ENCODE peak calls at places on chromosomes 4 and X, in five cellular contexts. Q, P, E, F and I are unnamed samples.

GRCh38 chrX:19772306-19772705 is 115.1 kb downstream of the SH3KBP1 start:
- DNase-seq in F (no peak), P (no peak), Q (no peak), E (no peak), I (no peak)

GRCh38 chrX:109751698-109752097 is 18.6 kb upstream of the ACSL4 start:
- DNase-seq in Q (no peak), P (no peak), F (no peak), E (no peak), I (no peak)

GRCh38 chrX:1531106-1531890 is 5.7 kb downstream of the P2RY8 start:
- DNase-seq in F (no peak), E (no peak), P (no peak), Q (no peak), I (no peak)

GRCh38 chr4:126241631-126242030 is 926.9 kb downstream of the FAT4 start:
- DNase-seq in F (no peak), P (no peak), E (no peak), Q (no peak), I (no peak)

GRCh38 chrX:45515262-45516215 is 314.9 kb upstream of the DIPK2B start:
- DNase-seq in E (no peak), F (peak; percentile 71), Q (no peak), P (no peak), I (peak; percentile 42)

GRCh38 chr4:7507381-7507780 is 72.7 kb upstream of the PSAPL1 start:
- DNase-seq in E (no peak), P (no peak), F (no peak), Q (no peak), I (no peak)

GRCh38 chr4:95249402-95250043 is 299.2 kb downstream of the UNC5C start:
- DNase-seq in Q (no peak), E (no peak), F (no peak), P (no peak), I (no peak)

GRCh38 chrX:150198776-150199175 is 164.3 kb upstream of the MAMLD1 start:
- DNase-seq in P (no peak), Q (no peak), F (no peak), E (no peak), I (no peak)

GRCh38 chr4:119242417-119242816 is 29.9 kb downstream of the USP53 start:
- DNase-seq in E (no peak), Q (no peak), F (no peak), P (no peak), I (no peak)

GRCh38 chrX:77788050-77788449 is 2.0 kb upstream of the ATRX start:
- DNase-seq in F (peak; percentile 86), Q (no peak), P (no peak), E (no peak), I (no peak)

GRCh38 chr4:29277381-29277780 is 1442.8 kb upstream of the PCDH7 start:
- DNase-seq in Q (no peak), F (no peak), P (no peak), E (no peak), I (no peak)

GRCh38 chr4:39375478-39375877 is 9.3 kb upstream of the RFC1 start:
- DNase-seq in P (no peak), F (peak; percentile 89), Q (no peak), E (no peak), I (no peak)

GRCh38 chr4:46549125-46549524 is 159.2 kb upstream of the GABRA2 start:
- DNase-seq in E (no peak), Q (no peak), P (no peak), F (no peak), I (no peak)

GRCh38 chr4:107115185-107115847 is 79.2 kb upstream of the DKK2 start:
- DNase-seq in Q (no peak), P (no peak), E (no peak), F (no peak), I (no peak)

GRCh38 chr4:63937961-63938360 is 471.3 kb downstream of the TECRL start:
- DNase-seq in Q (no peak), P (no peak), F (no peak), E (no peak), I (peak; percentile 14)

GRCh38 chrX:9724711-9725110 is 40.9 kb downstream of the GPR143 start:
- DNase-seq in P (no peak), F (no peak), E (no peak), Q (no peak), I (no peak)

GRCh38 chr4:40301592-40301991 is 33.5 kb upstream of the CHRNA9 start:
- DNase-seq in P (no peak), Q (no peak), E (peak; percentile 85), F (no peak), I (no peak)

GRCh38 chrX:149469406-149469805 is 35.7 kb downstream of the IDS start:
- DNase-seq in Q (no peak), P (no peak), F (no peak), E (no peak), I (no peak)

GRCh38 chr4:152357206-152357605 is 178.7 kb downstream of the FBXW7 start:
- DNase-seq in P (no peak), Q (no peak), E (no peak), F (no peak), I (no peak)

GRCh38 chr4:42519803-42520417 is 122.6 kb downstream of the SHISA3 start:
- DNase-seq in P (peak; percentile 47), F (peak; percentile 12), Q (no peak), E (peak; percentile 19), I (peak; percentile 31)

GRCh38 chr4:40833212-40833611 is 83.5 kb downstream of the NSUN7 start:
- DNase-seq in E (no peak), Q (no peak), P (no peak), F (no peak), I (no peak)

GRCh38 chr4:71266090-71266794 is 72.6 kb upstream of the SLC4A4 start:
- DNase-seq in F (no peak), E (peak; percentile 21), Q (no peak), P (no peak), I (no peak)

GRCh38 chr4:8453957-8454356 is 13.4 kb downstream of the TRMT44 start:
- DNase-seq in F (no peak), E (no peak), P (no peak), Q (no peak), I (no peak)

GRCh38 chrX:112826020-112826419 is 14.6 kb downstream of the AMOT start:
- DNase-seq in F (no peak), E (no peak), P (no peak), Q (no peak), I (no peak)

GRCh38 chr4:161419822-161420221 is 744.0 kb downstream of the FSTL5 start:
- DNase-seq in P (no peak), F (peak; percentile 1), E (no peak), Q (no peak), I (no peak)

GRCh38 chr4:4499438-4500123 is 42.3 kb downstream of the STX18 start:
- DNase-seq in E (no peak), F (no peak), Q (no peak), P (no peak), I (no peak)

GRCh38 chrX:25536307-25536970 is 520.7 kb upstream of the ARX start:
- DNase-seq in P (no peak), F (peak; percentile 47), E (no peak), Q (no peak), I (no peak)

GRCh38 chrX:136768469-136769084 is 12.2 kb downstream of the ARHGEF6 start:
- DNase-seq in E (no peak), F (no peak), P (no peak), Q (peak; percentile 15), I (peak; percentile 58)

GRCh38 chr4:170090667-170091052 is 904 bp upstream of the AADAT start:
- DNase-seq in P (no peak), F (no peak), Q (no peak), E (no peak), I (no peak)
- TF ChIP-seq SUZ12 in P (no peak), F (no peak), Q (no peak), E (no peak), I (no peak)

DNA sequence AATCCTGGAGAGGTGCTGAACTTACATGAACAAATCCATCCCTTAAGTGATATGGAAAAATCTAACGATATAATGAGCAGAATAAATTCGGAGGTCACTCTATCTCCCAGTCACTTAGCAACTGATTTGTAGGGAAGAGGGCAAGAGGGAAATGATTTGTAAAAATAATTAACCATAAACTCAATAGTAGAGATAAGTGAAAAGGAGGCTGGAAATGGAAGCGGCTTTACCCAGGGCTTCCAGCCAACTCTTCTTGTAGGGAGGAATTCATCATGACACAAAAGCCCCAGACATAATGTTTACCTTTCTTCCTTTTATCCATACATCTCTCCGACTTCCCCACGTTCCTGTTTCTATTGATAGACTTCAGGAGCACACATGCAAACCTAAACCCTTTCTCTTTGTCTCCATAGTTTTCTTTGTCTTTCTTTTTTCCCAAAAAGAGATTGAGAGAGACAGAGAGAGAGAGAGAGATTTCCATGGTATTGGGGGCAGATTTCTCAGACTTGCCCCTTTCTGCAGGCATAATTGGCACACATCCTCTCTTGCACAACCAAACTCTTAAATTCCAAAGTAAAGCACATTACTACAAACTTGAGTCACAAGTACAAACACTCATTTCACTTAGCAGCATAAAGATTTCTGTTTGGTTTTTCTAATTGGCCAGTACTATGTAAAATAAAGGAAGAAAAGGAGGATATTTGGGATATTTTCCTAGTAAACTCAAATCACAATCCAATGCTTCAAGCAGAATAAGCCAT is 141.0 kb downstream of the MAPK10 start:
- DNase-seq in F (no peak), P (no peak), Q (no peak), E (no peak), I (no peak)
- TF ChIP-seq SUZ12 in F (no peak), P (no peak), Q (no peak), E (no peak), I (no peak)

DNA sequence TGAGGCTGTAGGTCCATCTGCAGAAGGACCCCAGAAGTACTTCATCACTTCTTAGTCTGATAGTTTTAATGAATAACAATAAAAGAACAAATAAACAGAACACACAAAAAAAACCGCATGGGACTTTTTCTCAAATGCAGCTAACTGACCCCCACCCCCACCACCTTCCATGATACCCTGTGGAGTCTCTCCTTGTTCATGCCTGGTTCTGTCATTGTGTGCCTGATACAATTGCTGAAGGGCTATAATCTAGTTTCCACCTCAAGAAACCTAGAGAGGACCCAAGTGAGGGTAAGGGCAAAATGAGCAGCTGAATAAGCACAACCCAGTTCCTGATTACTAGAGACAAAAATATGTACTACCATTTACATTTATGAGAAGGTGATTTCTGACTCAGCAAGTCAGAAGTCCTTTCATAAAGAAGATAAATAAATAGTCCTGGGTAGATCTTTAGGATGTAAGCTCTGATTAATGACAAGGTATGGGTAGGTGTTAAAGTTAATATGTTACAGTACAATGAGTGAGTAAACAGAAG is 155.1 kb downstream of the TMA16 start:
- DNase-seq in E (no peak), F (no peak), P (no peak), Q (no peak), I (no peak)
- TF ChIP-seq SUZ12 in E (no peak), F (no peak), P (no peak), Q (no peak), I (no peak)

GRCh38 chrX:34521563-34521962 is 135.5 kb downstream of the TMEM47 start:
- DNase-seq in F (no peak), Q (no peak), E (no peak), P (peak; percentile 23), I (peak; percentile 7)
- TF ChIP-seq SUZ12 in F (no peak), Q (no peak), E (no peak), P (no peak), I (no peak)

GRCh38 chrX:43500240-43500639 is 155.9 kb upstream of the MAOA start:
- DNase-seq in Q (no peak), E (no peak), F (no peak), P (peak; percentile 8), I (no peak)
- TF ChIP-seq SUZ12 in Q (no peak), E (no peak), F (no peak), P (no peak), I (no peak)